ENCODE peak calls at places on chromosomes 2 and 18, in seven cellular contexts. M is GM12891, T is GM12878, X is HepG2, F is SK-N-SH, K is H1, S is K562. E is an unnamed sample.

GRCh38 chr2:13821255-13821880 is 811.1 kb upstream of the LRATD1 start:
- DNase-seq in T (no peak), S (no peak), F (no peak), M (no peak), X (no peak), K (no peak), E (no peak)

GRCh38 chr2:231807020-231807419 is 20.8 kb downstream of the COPS7B start:
- DNase-seq in X (no peak), M (no peak), T (no peak), K (no peak), F (no peak), S (no peak), E (no peak)

GRCh38 chr2:236290742-236291425 is 26.7 kb upstream of the ASB18 start:
- DNase-seq in X (no peak), S (no peak), F (no peak), T (no peak), K (no peak), M (no peak), E (no peak)

GRCh38 chr2:168490015-168490874 is 34.2 kb downstream of the CERS6 start:
- DNase-seq in F (no peak), M (peak), T (peak), K (no peak), S (no peak), X (peak), E (no peak)

GRCh38 chr2:140442319-140442718 is 1662.1 kb upstream of the NXPH2 start:
- DNase-seq in F (peak), K (no peak), X (no peak), T (no peak), S (no peak), M (no peak), E (no peak)

GRCh38 chr2:55106148-55106547 is 55.9 kb upstream of the RTN4 start:
- DNase-seq in M (no peak), F (no peak), K (no peak), X (no peak), S (no peak), T (no peak), E (no peak)

GRCh38 chr2:200305797-200306718 is at the start of gene SPATS2L:
- DNase-seq in F (peak), T (no peak), X (peak), S (no peak), K (peak), M (peak), E (peak)

GRCh38 chr2:149657393-149657792 is 69.8 kb upstream of the MMADHC start:
- DNase-seq in S (no peak), K (no peak), M (no peak), T (no peak), F (no peak), X (no peak), E (no peak)

GRCh38 chr2:237600205-237600846 is 9.8 kb upstream of the RAB17 start:
- DNase-seq in F (peak), S (no peak), T (no peak), X (peak), K (no peak), M (no peak), E (no peak)

GRCh38 chr2:216619411-216620393 is 13.5 kb upstream of the IGFBP2 start:
- DNase-seq in M (no peak), X (peak), S (no peak), K (peak), F (peak), T (no peak), E (no peak)

GRCh38 chr2:37110306-37111212 is 26.2 kb downstream of the GPATCH11 start:
- DNase-seq in X (no peak), T (no peak), F (no peak), S (no peak), M (no peak), K (no peak), E (no peak)

GRCh38 chr2:224145751-224146355 is 106.8 kb upstream of the SERPINE2 start:
- DNase-seq in S (no peak), X (peak), F (no peak), M (no peak), K (no peak), T (no peak), E (no peak)

GRCh38 chr2:170017848-170018492 is 160.0 kb upstream of the MYO3B start:
- DNase-seq in S (no peak), K (no peak), M (no peak), T (no peak), X (no peak), F (no peak), E (no peak)

GRCh38 chr2:129712586-129712985 is 266.9 kb upstream of the RAB6C start:
- DNase-seq in X (no peak), F (no peak), T (no peak), S (no peak), M (no peak), K (no peak), E (no peak)

GRCh38 chr2:163475815-163476214 is 260.0 kb downstream of the FIGN start:
- DNase-seq in M (no peak), X (no peak), F (no peak), S (no peak), K (no peak), T (no peak), E (no peak)

GRCh38 chr2:189144700-189145211 is 34.8 kb downstream of the COL5A2 start:
- DNase-seq in X (no peak), S (no peak), M (no peak), T (no peak), K (no peak), F (no peak), E (no peak)

GRCh38 chr2:30380824-30381223 is 66.2 kb upstream of the LCLAT1 start:
- DNase-seq in T (no peak), S (no peak), M (no peak), F (no peak), X (no peak), K (no peak), E (no peak)

GRCh38 chr2:158321264-158321663 is 135.3 kb downstream of the CCDC148 start:
- DNase-seq in X (no peak), S (no peak), F (no peak), T (no peak), M (no peak), K (no peak), E (no peak)

GRCh38 chr2:41836944-41837343 is 210.9 kb upstream of the PKDCC start:
- DNase-seq in X (no peak), S (peak), K (peak), T (no peak), F (no peak), M (peak), E (no peak)

GRCh38 chr18:26429535-26429934 is 118.8 kb downstream of the KCTD1 start:
- DNase-seq in F (peak), T (no peak), X (peak), S (no peak), M (no peak), K (peak), E (no peak)

GRCh38 chr18:48533340-48534093 is 5.3 kb upstream of the CTIF start:
- DNase-seq in F (no peak), K (no peak), X (no peak), M (no peak), S (no peak), T (peak), E (no peak)
- TF ChIP-seq POLR2AphosphoS5 in F (no peak), K (no peak), X (no peak), M (no peak), S (no peak), T (no peak), E (no peak)

GRCh38 chr2:185919155-185919554 is 180.6 kb downstream of the FSIP2 start:
- DNase-seq in M (no peak), S (no peak), F (no peak), X (no peak), T (no peak), K (no peak), E (no peak)

DNA sequence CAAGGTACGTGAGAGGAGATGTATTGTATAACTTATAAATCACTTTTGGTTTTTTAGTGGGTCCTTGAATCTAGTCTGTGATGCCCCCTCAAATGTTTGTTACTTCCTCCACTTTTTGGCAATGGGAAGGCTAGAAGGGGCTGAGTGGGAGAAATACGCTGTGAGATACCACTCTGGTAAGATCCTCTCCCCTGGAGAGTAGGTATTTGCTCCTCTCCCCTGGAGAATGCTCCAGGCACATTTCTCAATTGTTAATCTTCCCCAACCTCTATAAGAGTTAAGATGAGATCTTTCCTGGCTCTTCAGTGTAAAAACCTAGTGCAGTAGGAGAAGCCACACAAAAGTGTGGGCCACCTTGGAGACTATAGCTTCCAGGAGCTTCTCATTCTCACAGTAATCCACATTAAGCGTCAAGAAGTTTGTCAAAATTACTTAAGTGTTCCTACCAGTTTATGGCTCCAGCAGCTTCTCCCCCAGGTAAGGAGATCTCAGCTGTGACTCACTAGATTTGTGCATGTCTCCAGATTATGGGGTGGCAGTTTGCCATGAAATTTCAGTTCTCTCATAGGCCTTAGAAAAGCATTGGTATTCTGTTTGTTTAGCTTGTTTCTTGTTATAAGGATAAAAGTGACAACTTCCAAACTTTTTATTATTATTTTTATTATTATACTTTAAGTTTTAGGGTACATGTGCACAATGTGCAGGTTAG is 182.6 kb downstream of the FSIP2 start:
- DNase-seq in K (no peak), S (no peak), M (no peak), T (no peak), F (no peak), X (no peak), E (no peak)
- TF ChIP-seq TAF1 in K (no peak), S (no peak), M (no peak), T (no peak), F (no peak), X (no peak), E (no peak)

GRCh38 chr2:74824675-74825074 is 9.3 kb upstream of the HK2 start:
- DNase-seq in F (no peak), T (no peak), M (no peak), X (no peak), K (no peak), S (no peak), E (no peak)

GRCh38 chr2:74822771-74823283 is 11.1 kb upstream of the HK2 start:
- DNase-seq in T (no peak), M (no peak), S (no peak), F (no peak), X (no peak), K (no peak), E (no peak)

GRCh38 chr2:74833418-74834233 is at the start of gene HK2:
- DNase-seq in M (peak), K (peak), S (peak), F (peak), X (peak), T (peak), E (peak)

GRCh38 chr2:74831693-74832530 is 2.0 kb upstream of the HK2 start:
- DNase-seq in T (no peak), X (peak), F (no peak), K (no peak), M (no peak), S (peak), E (no peak)

DNA sequence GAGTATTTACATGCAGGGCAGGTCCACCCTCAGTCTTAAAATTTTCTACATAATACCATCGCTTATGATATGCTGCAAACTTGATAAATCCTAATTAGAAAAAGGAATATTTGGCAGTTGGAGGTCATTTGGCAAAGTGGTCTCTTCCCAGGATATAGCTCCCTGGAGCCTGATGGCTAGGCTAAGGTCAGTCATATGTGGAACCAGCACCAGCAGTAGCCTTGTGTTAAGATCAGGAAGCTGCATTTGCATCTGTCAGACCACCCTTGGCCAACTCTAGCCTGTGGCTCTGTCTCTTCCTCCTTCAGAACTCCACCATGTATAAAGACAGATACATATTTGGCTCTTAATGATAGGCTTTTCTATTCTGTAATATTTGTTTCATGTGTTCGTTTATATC is 5.4 kb upstream of the HK2 start:
- DNase-seq in T (no peak), K (no peak), F (no peak), S (no peak), M (no peak), X (no peak), E (no peak)
- TF ChIP-seq POLR2AphosphoS5 in T (no peak), K (no peak), F (no peak), S (no peak), M (no peak), X (no peak), E (no peak)

DNA sequence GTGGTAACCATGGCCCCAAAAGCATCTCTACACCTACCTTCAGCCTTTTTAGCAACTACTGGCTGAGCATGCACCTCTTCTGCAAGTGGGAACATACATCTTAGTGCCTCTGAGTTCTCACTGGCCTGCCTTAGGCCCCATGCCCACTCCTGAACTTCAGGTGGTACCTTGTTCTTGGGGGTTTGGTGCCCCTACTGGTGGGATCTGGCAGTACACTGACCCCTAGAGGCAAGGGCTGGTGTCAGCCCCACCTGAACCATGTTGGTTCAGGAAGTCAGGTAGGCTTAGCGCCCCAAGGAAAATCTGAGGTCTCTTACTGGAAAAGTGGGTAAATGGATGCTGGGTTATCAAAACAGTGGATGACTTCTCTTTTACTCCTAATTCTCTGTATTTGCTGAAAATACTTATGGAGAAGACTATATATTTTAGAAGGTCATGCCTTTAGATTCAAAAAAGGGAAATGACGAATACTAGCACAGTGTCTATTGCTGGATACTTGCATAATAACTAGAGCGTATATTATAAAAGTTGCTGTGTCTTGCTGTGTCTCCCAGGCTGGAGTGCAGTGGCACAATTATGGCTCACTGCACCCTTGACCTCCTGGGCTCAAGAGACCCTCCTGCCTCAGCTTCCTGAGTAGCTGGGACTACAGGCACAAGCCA is 84.6 kb downstream of the RAB31 start:
- DNase-seq in S (peak), X (peak), T (no peak), K (peak), F (peak), M (no peak), E (no peak)
- TF ChIP-seq TAF1 in S (no peak), X (no peak), T (no peak), K (no peak), F (no peak), M (no peak), E (no peak)

GRCh38 chr2:176096986-176097819 is 2.4 kb upstream of the HOXD12 start:
- DNase-seq in M (peak), K (peak), X (peak), T (no peak), F (peak), S (peak), E (peak)
- TF ChIP-seq POLR2AphosphoS5 in M (no peak), K (no peak), X (no peak), T (no peak), F (no peak), S (no peak), E (no peak)

GRCh38 chr18:74333091-74333490 is 17.5 kb downstream of the C18orf63 start:
- DNase-seq in T (no peak), K (no peak), S (no peak), F (no peak), X (no peak), M (no peak), E (no peak)
- TF ChIP-seq TAF1 in T (no peak), K (no peak), S (no peak), F (no peak), X (no peak), M (no peak), E (no peak)

GRCh38 chr2:28355521-28356094 is 37.0 kb upstream of the FOSL2 start:
- DNase-seq in M (no peak), T (no peak), K (no peak), F (peak), S (peak), X (peak), E (no peak)

GRCh38 chr2:28357948-28358667 is 34.5 kb upstream of the FOSL2 start:
- DNase-seq in X (no peak), S (no peak), T (no peak), K (no peak), F (no peak), M (no peak), E (no peak)

GRCh38 chr2:28354920-28355520 is 37.6 kb upstream of the FOSL2 start:
- DNase-seq in S (no peak), T (no peak), K (no peak), F (no peak), M (no peak), X (no peak), E (no peak)

GRCh38 chr2:28357055-28357454 is 35.6 kb upstream of the FOSL2 start:
- DNase-seq in M (no peak), K (no peak), X (no peak), T (no peak), F (no peak), S (no peak), E (no peak)

DNA sequence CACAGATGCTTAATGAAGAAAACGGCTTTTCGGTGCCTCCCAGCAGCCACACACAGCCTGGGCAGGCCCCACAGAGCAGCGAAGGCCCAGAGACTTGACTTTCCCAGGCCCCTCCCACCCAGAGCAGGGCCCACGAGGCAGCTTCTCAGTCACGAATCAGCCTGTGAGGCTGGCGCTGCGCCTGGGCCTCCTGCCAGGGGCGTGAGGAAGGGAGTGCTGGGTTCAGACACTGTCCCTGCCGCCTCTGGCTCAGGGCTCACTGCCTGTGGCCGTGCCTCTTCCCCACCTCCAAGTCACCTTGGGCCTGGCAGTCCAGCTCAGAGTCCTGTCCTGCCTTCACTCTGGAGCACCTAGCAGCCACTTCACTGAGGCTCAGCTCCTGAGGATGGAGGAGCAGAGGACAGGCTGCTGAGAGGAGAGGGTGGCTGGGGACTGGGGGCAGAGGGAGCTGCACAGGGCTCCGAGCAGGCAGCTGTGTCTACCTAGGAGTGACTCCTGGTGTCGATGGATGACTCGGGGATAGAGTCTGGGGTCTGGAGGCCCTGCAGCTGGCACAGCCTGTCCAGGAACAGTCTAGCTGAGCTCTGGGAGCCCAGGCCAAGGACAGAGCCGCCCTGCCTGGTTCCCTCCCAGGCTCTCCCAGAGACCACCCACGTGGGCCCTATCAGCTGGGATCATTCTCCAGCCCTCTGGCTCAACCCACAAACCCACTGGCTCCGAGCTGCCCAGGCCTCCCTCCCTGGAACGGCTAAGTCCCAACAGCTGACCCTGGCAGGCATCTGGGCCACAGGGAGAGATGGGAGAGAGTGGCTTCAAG is 36.4 kb upstream of the FOSL2 start:
- DNase-seq in K (no peak), F (peak), S (peak), M (no peak), X (no peak), T (no peak), E (no peak)
- TF ChIP-seq POLR2AphosphoS5 in K (no peak), F (no peak), S (no peak), M (no peak), X (no peak), T (no peak), E (no peak)

GRCh38 chr2:181741756-181742155 is 61.4 kb upstream of the NEUROD1 start:
- DNase-seq in X (no peak), F (no peak), S (no peak), M (no peak), K (no peak), T (no peak), E (no peak)

GRCh38 chr2:181742361-181742760 is 62.0 kb upstream of the NEUROD1 start:
- DNase-seq in M (no peak), S (no peak), X (no peak), K (no peak), T (no peak), F (no peak), E (no peak)

GRCh38 chr2:181743723-181744031 is 63.4 kb upstream of the NEUROD1 start:
- DNase-seq in S (no peak), K (no peak), X (no peak), F (no peak), M (no peak), T (no peak), E (no peak)

GRCh38 chr2:181745796-181746540 is 65.7 kb upstream of the NEUROD1 start:
- DNase-seq in T (no peak), K (no peak), F (no peak), S (no peak), M (no peak), X (no peak), E (no peak)

GRCh38 chr2:181742908-181743722 is 62.8 kb upstream of the NEUROD1 start:
- DNase-seq in F (peak), M (no peak), S (no peak), X (peak), K (no peak), T (peak), E (no peak)
- TF ChIP-seq TAF1 in F (no peak), M (no peak), S (no peak), X (no peak), K (no peak), T (no peak), E (no peak)

GRCh38 chr2:173963817-173964564 is 1.2 kb downstream of the SP3 start:
- DNase-seq in K (peak), F (peak), T (peak), X (peak), S (peak), M (peak), E (peak)
- TF ChIP-seq POLR2AphosphoS5 in K (no peak), F (peak), T (peak), X (peak), S (no peak), M (peak), E (peak)

GRCh38 chr2:47558116-47559078 is 155.4 kb downstream of the MSH2 start:
- DNase-seq in S (no peak), T (no peak), X (no peak), K (no peak), M (no peak), F (no peak), E (no peak)
- TF ChIP-seq TAF1 in S (no peak), T (no peak), X (no peak), K (no peak), M (no peak), F (no peak), E (no peak)

E was measured in GM12892.